ENCODE peak calls at places on chromosomes 16 and 17, in five cellular contexts. V, Z, E, W and A are unnamed samples.
A peak's percentile ranks its signal among the peaks of the same experiment; 100 is the strongest.

GRCh38 chr17:3738562-3739295 is 15.0 kb downstream of the HASPIN start:
- DNase-seq in Z (peak; percentile 64), E (peak; percentile 77), W (no peak), V (peak; percentile 36), A (no peak)

GRCh38 chr16:48556913-48557351 is 53.0 kb downstream of the N4BP1 start:
- DNase-seq in V (no peak), Z (no peak), E (no peak), W (peak; percentile 75), A (no peak)

GRCh38 chr17:28641579-28641978 is 3.4 kb downstream of the BLTP2 start:
- DNase-seq in W (no peak), V (no peak), Z (no peak), E (no peak), A (no peak)

GRCh38 chr17:33291248-33292183 is 1.6 kb downstream of the ASIC2 start:
- DNase-seq in Z (no peak), V (no peak), E (no peak), W (no peak), A (no peak)

GRCh38 chr17:40323731-40324650 is 15.0 kb downstream of the RARA start:
- DNase-seq in V (no peak), Z (peak; percentile 68), W (peak; percentile 79), E (peak; percentile 70), A (no peak)

GRCh38 chr17:75983501-75984181 is 4.6 kb downstream of the TEN1 start:
- DNase-seq in W (no peak), V (no peak), E (no peak), Z (peak; percentile 75), A (peak; percentile 63)

GRCh38 chr17:10192963-10193362 is 5.4 kb downstream of the GAS7 start:
- DNase-seq in V (no peak), W (peak; percentile 61), Z (no peak), E (no peak), A (no peak)

GRCh38 chr17:74736423-74737298 is at the start of gene RAB37:
- DNase-seq in V (no peak), W (no peak), E (peak; percentile 49), Z (no peak), A (peak; percentile 66)

GRCh38 chr17:78890111-78890897 is 12.7 kb downstream of the CEP295NL start:
- DNase-seq in E (peak; percentile 26), W (no peak), V (peak; percentile 84), Z (peak; percentile 76), A (peak; percentile 75)

GRCh38 chr16:89915303-89916232 is 3.1 kb upstream of the MC1R start:
- DNase-seq in Z (no peak), E (no peak), V (peak; percentile 96), W (no peak), A (no peak)

GRCh38 chr16:84918006-84918909 is 93.1 kb downstream of the ZDHHC7 start:
- DNase-seq in E (no peak), V (no peak), Z (no peak), W (no peak), A (no peak)

GRCh38 chr17:9115446-9116265 is 94.3 kb downstream of the NTN1 start:
- DNase-seq in V (peak; percentile 6), E (peak; percentile 63), W (peak; percentile 20), Z (no peak), A (peak; percentile 74)

GRCh38 chr16:69423189-69423588 is 1.2 kb upstream of the CYB5B start:
- DNase-seq in Z (no peak), V (no peak), W (no peak), E (no peak), A (no peak)

GRCh38 chr16:1913327-1914083 is 4.7 kb downstream of the HS3ST6 start:
- DNase-seq in W (no peak), V (no peak), E (no peak), Z (peak; percentile 74), A (no peak)

GRCh38 chr17:79006001-79006400 is 3.6 kb downstream of the CANT1 start:
- DNase-seq in E (no peak), W (no peak), Z (no peak), V (no peak), A (no peak)

GRCh38 chr17:48472485-48473281 is 42.7 kb upstream of the SKAP1 start:
- DNase-seq in V (no peak), E (no peak), Z (no peak), W (no peak), A (no peak)

GRCh38 chr17:72943826-72944689 is 148.4 kb downstream of the SLC39A11 start:
- DNase-seq in Z (no peak), V (no peak), E (no peak), W (no peak), A (no peak)

GRCh38 chr16:78792952-78793351 is 693.5 kb downstream of the WWOX start:
- DNase-seq in Z (no peak), E (no peak), V (no peak), W (no peak), A (no peak)